ENCODE peak calls at places on chromosomes 4 and X, in five cellular contexts. P, F, G, C and O are unnamed samples. For H3K36me3, the result is how much of the 10 kb centered on the place peaks cover.

GRCh38 chrX:50638123-50638522 is 167.5 kb upstream of the DGKK start:
- DNase-seq in P (no peak), F (no peak), G (no peak), C (no peak), O (no peak)

GRCh38 chr4:13548059-13548983 is 4.0 kb upstream of the NKX3-2 start:
- DNase-seq in P (no peak), F (peak), G (no peak), C (no peak), O (no peak)

GRCh38 chr4:9893329-9894108 is 112.1 kb downstream of the DRD5 start:
- DNase-seq in P (no peak), F (no peak), G (no peak), C (no peak), O (no peak)

GRCh38 chr4:187235456-187236170 is 512.0 kb upstream of the FAT1 start:
- DNase-seq in P (no peak), F (peak), G (no peak), C (no peak), O (no peak)

GRCh38 chr4:76554630-76555029 is 119.6 kb downstream of the SHROOM3 start:
- DNase-seq in P (no peak), F (no peak), G (no peak), C (no peak), O (no peak)

GRCh38 chr4:99817310-99817885 is 771 bp downstream of the DAPP1 start:
- DNase-seq in P (no peak), F (no peak), G (no peak), C (no peak), O (no peak)

GRCh38 chr4:159268607-159269006 is 165.7 kb downstream of the RAPGEF2 start:
- DNase-seq in P (no peak), F (no peak), G (no peak), C (no peak), O (no peak)

GRCh38 chr4:128686032-128686465 is 123.5 kb upstream of the JADE1 start:
- DNase-seq in P (no peak), F (no peak), G (no peak), C (no peak), O (no peak)

GRCh38 chrX:11558972-11559371 is 106.7 kb downstream of the ARHGAP6 start:
- DNase-seq in P (peak), F (peak), G (peak), C (no peak), O (peak)

GRCh38 chr4:47711183-47711582 is 126.7 kb downstream of the CORIN start:
- DNase-seq in P (no peak), F (no peak), G (no peak), C (no peak), O (no peak)

GRCh38 chrX:48003367-48003757 is 427 bp downstream of the ZNF182 start:
- DNase-seq in P (no peak), F (peak), G (no peak), C (no peak), O (peak)

GRCh38 chr4:36064147-36064546 is 180.2 kb downstream of the ARAP2 start:
- DNase-seq in P (no peak), F (no peak), G (no peak), C (no peak), O (no peak)

GRCh38 chrX:154380153-154380552 is 1.1 kb downstream of the EMD start:
- DNase-seq in P (no peak), F (no peak), G (no peak), C (no peak), O (no peak)

GRCh38 chrX:115348440-115349225 is 59.1 kb downstream of the LUZP4 start:
- DNase-seq in P (no peak), F (no peak), G (no peak), C (no peak), O (no peak)

GRCh38 chrX:101051549-101052302 is at the start of gene TRMT2B:
- DNase-seq in P (peak), F (peak), G (peak), C (no peak), O (peak)

GRCh38 chr4:168710353-168710946 is 213.6 kb downstream of the PALLD start:
- DNase-seq in P (peak), F (peak), G (peak), C (no peak), O (peak)

GRCh38 chr4:26515936-26516335 is 25.7 kb upstream of the CCKAR start:
- DNase-seq in P (no peak), F (no peak), G (no peak), C (no peak), O (no peak)

GRCh38 chr4:77600521-77601451 is 4.8 kb upstream of the CXCL13 start:
- DNase-seq in P (peak), F (peak), G (peak), C (no peak), O (peak)

GRCh38 chrX:27918799-27919198 is 62.5 kb downstream of the DCAF8L1 start:
- DNase-seq in P (peak), F (peak), G (no peak), C (no peak), O (peak)

GRCh38 chr4:159871141-159871540 is 768.3 kb downstream of the RAPGEF2 start:
- DNase-seq in P (no peak), F (no peak), G (no peak), C (no peak), O (no peak)

GRCh38 chr4:125168531-125168930 is 146.2 kb upstream of the FAT4 start:
- DNase-seq in P (no peak), F (no peak), G (no peak), C (no peak), O (no peak)

GRCh38 chr4:25810815-25811690 is 51.7 kb downstream of the SEL1L3 start:
- DNase-seq in P (no peak), F (no peak), G (no peak), C (no peak), O (no peak)

GRCh38 chrX:132488092-132488749 is 617 bp downstream of the MBNL3 start:
- DNase-seq in P (no peak), F (no peak), G (no peak), C (no peak), O (no peak)

GRCh38 chr4:169410839-169411770 is 140.3 kb upstream of the SH3RF1 start:
- DNase-seq in P (no peak), F (peak), G (no peak), C (peak), O (peak)

GRCh38 chr4:8915201-8916200 is 43.9 kb upstream of the HMX1 start:
- DNase-seq in P (no peak), F (no peak), G (peak), C (no peak), O (peak)

GRCh38 chr4:100569196-100569595 is 51.4 kb upstream of the EMCN start:
- DNase-seq in P (no peak), F (no peak), G (no peak), C (no peak), O (no peak)

GRCh38 chr4:102608190-102608589 is 107.0 kb downstream of the NFKB1 start:
- DNase-seq in P (no peak), F (no peak), G (no peak), C (no peak), O (no peak)

GRCh38 chr4:102612195-102612594 is 111.0 kb downstream of the NFKB1 start:
- DNase-seq in P (no peak), F (no peak), G (no peak), C (no peak), O (no peak)

GRCh38 chr4:102612824-102613366 is 111.7 kb downstream of the NFKB1 start:
- DNase-seq in P (no peak), F (no peak), G (no peak), C (no peak), O (no peak)

GRCh38 chr4:102610007-102610406 is 108.8 kb downstream of the NFKB1 start:
- DNase-seq in P (no peak), F (no peak), G (no peak), C (no peak), O (no peak)

GRCh38 chr4:102610476-102610875 is 109.3 kb downstream of the NFKB1 start:
- DNase-seq in P (no peak), F (no peak), G (no peak), C (no peak), O (no peak)
- H3K36me3 ChIP-seq in P (under half), F (under half), G (half or more), C (under half), O (under half)

GRCh38 chr4:3472411-3473141 is 9.5 kb downstream of the DOK7 start:
- DNase-seq in P (no peak), F (peak), G (no peak), C (no peak), O (no peak)

GRCh38 chr4:3475713-3476260 is 12.7 kb downstream of the DOK7 start:
- DNase-seq in P (no peak), F (peak), G (no peak), C (no peak), O (no peak)

GRCh38 chr4:3473251-3473942 is 10.3 kb downstream of the DOK7 start:
- DNase-seq in P (no peak), F (peak), G (no peak), C (no peak), O (no peak)

GRCh38 chr4:3475041-3475712 is 12.1 kb downstream of the DOK7 start:
- DNase-seq in P (no peak), F (peak), G (no peak), C (no peak), O (no peak)

GRCh38 chr4:3473943-3474335 is 10.8 kb downstream of the DOK7 start:
- DNase-seq in P (no peak), F (peak), G (no peak), C (no peak), O (no peak)
- H3K36me3 ChIP-seq in P (under half), F (under half), G (under half), C (under half), O (under half)

GRCh38 chrX:36480441-36480990 is 527.6 kb upstream of the FAM47C start:
- DNase-seq in P (no peak), F (no peak), G (no peak), C (no peak), O (no peak)
- H3K36me3 ChIP-seq in P (under half), F (under half), G (under half), C (under half), O (under half)

GRCh38 chrX:42823443-42823842 is 45.5 kb upstream of the PPP1R2C start:
- DNase-seq in P (no peak), F (no peak), G (no peak), C (no peak), O (no peak)

GRCh38 chrX:42825201-42825600 is 47.2 kb upstream of the PPP1R2C start:
- DNase-seq in P (no peak), F (no peak), G (no peak), C (no peak), O (no peak)

GRCh38 chrX:42821803-42822443 is 44.0 kb upstream of the PPP1R2C start:
- DNase-seq in P (no peak), F (no peak), G (no peak), C (no peak), O (no peak)

GRCh38 chrX:42824541-42824940 is 46.6 kb upstream of the PPP1R2C start:
- DNase-seq in P (no peak), F (no peak), G (no peak), C (no peak), O (no peak)
- H3K36me3 ChIP-seq in P (under half), F (under half), G (under half), C (under half), O (under half)

GRCh38 chr4:7857238-7857701 is 82.4 kb downstream of the AFAP1 start:
- DNase-seq in P (no peak), F (no peak), G (no peak), C (peak), O (no peak)

GRCh38 chr4:7858498-7858897 is 81.2 kb downstream of the AFAP1 start:
- DNase-seq in P (no peak), F (no peak), G (no peak), C (no peak), O (no peak)

GRCh38 chr4:7860600-7861158 is 79.0 kb downstream of the AFAP1 start:
- DNase-seq in P (no peak), F (no peak), G (no peak), C (no peak), O (no peak)

GRCh38 chr4:7857993-7858392 is 81.7 kb downstream of the AFAP1 start:
- DNase-seq in P (no peak), F (no peak), G (no peak), C (no peak), O (no peak)

DNA sequence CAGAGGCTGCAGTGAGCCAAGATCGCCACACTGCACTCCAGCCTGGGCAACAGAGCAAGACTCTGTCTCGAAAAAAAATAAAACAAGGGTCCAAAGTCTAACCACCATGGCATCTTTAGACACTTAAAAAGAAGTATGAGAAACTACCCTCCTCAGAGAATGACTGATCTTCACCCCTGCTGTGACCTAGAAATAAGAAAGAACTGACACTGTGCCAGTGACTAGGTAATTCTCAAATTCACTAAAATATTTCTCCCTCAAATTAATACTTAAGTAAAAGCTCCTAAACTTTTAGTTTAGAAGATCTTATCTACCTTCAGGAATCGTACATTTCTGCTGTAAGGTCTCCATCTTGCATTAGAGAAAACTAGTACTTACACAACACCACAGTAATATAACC is 80.3 kb downstream of the AFAP1 start:
- DNase-seq in P (no peak), F (no peak), G (no peak), C (no peak), O (no peak)
- H3K36me3 ChIP-seq in P (under half), F (under half), G (under half), C (under half), O (under half)

DNA sequence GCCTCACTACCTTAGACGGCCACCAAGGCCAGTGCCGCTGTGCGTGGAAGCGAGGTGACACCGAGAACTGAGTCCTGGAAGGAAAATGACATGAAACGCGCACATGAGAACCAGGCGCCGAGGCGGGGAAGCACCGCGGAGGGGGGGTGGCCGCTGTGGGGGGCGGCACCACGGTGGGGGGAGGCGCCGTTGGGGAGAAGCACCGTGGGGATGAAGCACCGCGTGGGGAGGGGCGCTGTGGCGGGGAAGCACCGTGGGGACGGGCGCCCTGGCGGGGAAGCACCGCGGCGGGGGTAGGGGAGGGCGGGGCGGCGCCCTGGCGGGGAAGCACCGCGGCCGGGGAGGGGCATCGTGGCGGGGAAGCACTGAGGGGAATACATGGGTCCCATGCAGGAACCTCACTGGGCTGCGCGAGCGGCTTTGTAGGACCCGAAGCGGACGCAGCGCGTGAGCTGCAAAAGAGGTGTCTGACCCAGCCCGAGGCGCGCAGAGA is 28.0 kb downstream of the PPP2R3B start:
- DNase-seq in P (no peak), F (no peak), G (no peak), C (no peak), O (no peak)
- H3K36me3 ChIP-seq in P (under half), F (under half), G (under half), C (under half), O (under half)

GRCh38 chr4:37837446-37837845 is 11.0 kb downstream of the PGM2 start:
- DNase-seq in P (no peak), F (no peak), G (no peak), C (peak), O (no peak)

GRCh38 chr4:37835031-37835430 is 8.5 kb downstream of the PGM2 start:
- DNase-seq in P (no peak), F (no peak), G (no peak), C (no peak), O (no peak)

GRCh38 chr4:37836838-37837413 is 10.4 kb downstream of the PGM2 start:
- DNase-seq in P (no peak), F (no peak), G (no peak), C (no peak), O (no peak)

GRCh38 chr4:37835806-37836205 is 9.3 kb downstream of the PGM2 start:
- DNase-seq in P (no peak), F (no peak), G (no peak), C (no peak), O (no peak)

GRCh38 chr4:37836256-37836655 is 9.8 kb downstream of the PGM2 start:
- DNase-seq in P (no peak), F (no peak), G (no peak), C (no peak), O (no peak)
- H3K36me3 ChIP-seq in P (under half), F (under half), G (half or more), C (under half), O (under half)

GRCh38 chr4:3809451-3810110 is 43.4 kb downstream of the ADRA2C start:
- DNase-seq in P (no peak), F (no peak), G (no peak), C (no peak), O (no peak)
- H3K36me3 ChIP-seq in P (under half), F (under half), G (under half), C (under half), O (under half)